ENCODE peak calls at places on chromosomes 4 and X, in five cellular contexts. S is NCI-H1092 treated with DMSO at 0.1 percent for 48 hours; D is NCI-H510A treated with DMSO at 0.1 percent for 48 hours; R is amygdala; H is activated CD8-positive, alpha-beta T cell treated with anti-CD3 and anti-CD28 coated beads for 36 hours. Q is an unnamed sample.

GRCh38 chrX:7055386-7056137 is 92.0 kb upstream of the STS start:
- DNase-seq in D (no peak), S (no peak), H (no peak), R (no peak), Q (no peak)

GRCh38 chr4:1204286-1204827 is 32.0 kb upstream of the SPON2 start:
- DNase-seq in H (peak), D (no peak), S (no peak), R (no peak), Q (no peak)

GRCh38 chr4:40251366-40251765 is 54.5 kb downstream of the RHOH start:
- DNase-seq in R (no peak), S (no peak), H (no peak), D (no peak), Q (peak)

GRCh38 chr4:66955784-66956183 is 589.5 kb downstream of the CENPC start:
- DNase-seq in H (no peak), R (no peak), D (no peak), S (no peak), Q (no peak)

GRCh38 chr4:33218238-33218637 is 2498.1 kb downstream of the PCDH7 start:
- DNase-seq in H (no peak), S (no peak), R (no peak), D (no peak), Q (no peak)

GRCh38 chrX:96004386-96004785 is 680.3 kb upstream of the DIAPH2 start:
- DNase-seq in S (no peak), D (no peak), H (no peak), R (no peak), Q (peak)

GRCh38 chr4:156970501-156971167 is 965 bp downstream of the PDGFC start:
- DNase-seq in D (peak), S (peak), H (no peak), R (peak), Q (peak)

GRCh38 chrX:45769919-45770582 is 569.4 kb upstream of the DIPK2B start:
- DNase-seq in R (no peak), D (no peak), H (peak), S (no peak), Q (peak)

GRCh38 chr4:89752932-89753598 is 83.9 kb downstream of the SNCA start:
- DNase-seq in S (no peak), H (no peak), D (no peak), R (no peak), Q (no peak)

GRCh38 chr4:26803462-26803861 is 57.2 kb upstream of the STIM2 start:
- DNase-seq in S (peak), R (no peak), H (no peak), D (peak), Q (peak)

GRCh38 chr4:2834001-2834921 is 9.4 kb upstream of the ADD1 start:
- DNase-seq in D (no peak), R (no peak), H (peak), S (no peak), Q (no peak)

GRCh38 chrX:109847257-109848187 is 114.5 kb upstream of the ACSL4 start:
- DNase-seq in S (no peak), H (peak), R (no peak), D (no peak), Q (no peak)

GRCh38 chrX:7552758-7553157 is 290.2 kb upstream of the VCX start:
- DNase-seq in D (no peak), R (no peak), S (no peak), H (no peak), Q (no peak)

GRCh38 chr4:5790546-5790857 is 79.5 kb downstream of the EVC start:
- DNase-seq in S (no peak), D (no peak), R (no peak), H (no peak), Q (no peak)

GRCh38 chrX:16786791-16787735 is 797 bp downstream of the TXLNG start:
- DNase-seq in H (peak), S (peak), D (no peak), R (no peak), Q (no peak)

GRCh38 chr4:189362364-189362763 is 578.3 kb upstream of the FRG1 start:
- DNase-seq in D (no peak), H (no peak), S (no peak), R (no peak), Q (no peak)

GRCh38 chr4:77880784-77881183 is 18.2 kb downstream of the MRPL1 start:
- DNase-seq in D (no peak), R (no peak), H (no peak), S (no peak), Q (no peak)

GRCh38 chr4:15396157-15396800 is 31.6 kb upstream of the C1QTNF7 start:
- DNase-seq in S (peak), D (peak), R (peak), H (peak), Q (peak)

GRCh38 chrX:7062912-7063311 is 84.6 kb upstream of the STS start:
- DNase-seq in S (no peak), D (no peak), H (no peak), R (no peak), Q (no peak)

GRCh38 chr4:4355302-4355701 is 31.6 kb upstream of the NSG1 start:
- DNase-seq in D (no peak), S (no peak), H (no peak), R (no peak), Q (no peak)

GRCh38 chr4:113659127-113659526 is 102.4 kb downstream of the CAMK2D start:
- DNase-seq in R (no peak), S (no peak), D (no peak), H (no peak), Q (no peak)

GRCh38 chr4:150033937-150034336 is 44.3 kb upstream of the DCLK2 start:
- DNase-seq in R (no peak), D (peak), H (no peak), S (peak), Q (peak)

GRCh38 chrX:65407157-65407626 is 127.4 kb downstream of the LAS1L start:
- DNase-seq in S (no peak), R (no peak), H (peak), D (no peak), Q (no peak)

GRCh38 chr4:95638920-95639501 is 90.2 kb upstream of the UNC5C start:
- DNase-seq in S (no peak), R (no peak), H (no peak), D (no peak), Q (no peak)

GRCh38 chrX:43882294-43882681 is at the start of gene MAOB:
- DNase-seq in R (no peak), D (peak), H (peak), S (no peak), Q (peak)

GRCh38 chr4:2600878-2601277 is 64.4 kb downstream of the FAM193A start:
- DNase-seq in R (no peak), D (no peak), H (no peak), S (no peak), Q (no peak)

GRCh38 chr4:40916218-40916555 is 166.4 kb downstream of the NSUN7 start:
- DNase-seq in S (no peak), R (no peak), D (no peak), H (no peak), Q (no peak)

GRCh38 chr4:182819751-182820150 is 97.4 kb downstream of the DCTD start:
- DNase-seq in H (no peak), S (no peak), D (no peak), R (no peak), Q (no peak)

GRCh38 chr4:179605196-179605595 is 2163.0 kb upstream of the AGA start:
- DNase-seq in S (no peak), D (no peak), R (no peak), H (no peak), Q (no peak)

GRCh38 chr4:90292438-90292837 is 165.2 kb downstream of the CCSER1 start:
- DNase-seq in R (no peak), H (no peak), D (no peak), S (no peak), Q (no peak)

GRCh38 chr4:6498511-6499240 is 26.3 kb upstream of the PPP2R2C start:
- DNase-seq in R (no peak), D (no peak), H (no peak), S (no peak), Q (no peak)

GRCh38 chrX:91434351-91435168 is at the start of gene PABPC5:
- DNase-seq in S (no peak), R (peak), D (peak), H (no peak), Q (peak)

GRCh38 chr4:75071241-75071778 is 138.4 kb downstream of the PARM1 start:
- DNase-seq in D (no peak), S (no peak), R (no peak), H (no peak), Q (peak)

GRCh38 chr4:97558204-97558804 is 585.0 kb downstream of the STPG2 start:
- DNase-seq in S (no peak), D (no peak), R (no peak), H (no peak), Q (no peak)